ENCODE peak calls at places on chromosomes 11 and 22, in six cellular contexts. J is sigmoid colon, C is HCT116, D is spleen, G is GM12878, Y is H1. X is an unnamed sample. For H3K36me3 and H3K27me3, the result is how much of the 10 kb centered on the place peaks cover.

GRCh38 chr11:131579932-131580387 is 209.5 kb downstream of the NTM start:
- DNase-seq in D (no peak), G (no peak), C (no peak), Y (no peak), J (no peak), X (no peak)

GRCh38 chr11:1875093-1875785 is 16.5 kb downstream of the PRR33 start:
- DNase-seq in D (peak), Y (no peak), G (no peak), C (no peak), J (peak), X (no peak)

GRCh38 chr11:23010790-23011340 is 150.6 kb upstream of the CCDC179 start:
- DNase-seq in Y (no peak), G (no peak), D (no peak), J (no peak), C (no peak), X (no peak)

GRCh38 chr11:73186294-73186850 is 31.7 kb upstream of the P2RY2 start:
- DNase-seq in C (no peak), Y (no peak), J (peak), D (no peak), G (no peak), X (peak)

GRCh38 chr22:18060646-18061620 is 16.9 kb upstream of the PEX26 start:
- DNase-seq in Y (no peak), J (no peak), D (peak), G (no peak), C (no peak), X (no peak)

GRCh38 chr11:19453893-19454292 is 213.1 kb upstream of the E2F8 start:
- DNase-seq in C (no peak), Y (no peak), J (no peak), G (no peak), D (no peak), X (no peak)

GRCh38 chr11:95067042-95067827 is 516 bp downstream of the SRSF8 start:
- DNase-seq in J (peak), Y (no peak), D (peak), C (no peak), G (no peak), X (peak)

GRCh38 chr11:62839050-62840015 is at the start of gene WDR74:
- DNase-seq in Y (peak), G (peak), D (peak), C (peak), J (peak), X (peak)

GRCh38 chr22:47172771-47173534 is 410.5 kb downstream of the TBC1D22A start:
- DNase-seq in D (peak), G (no peak), C (no peak), J (peak), Y (no peak), X (no peak)

GRCh38 chr11:69674267-69674885 is 777 bp downstream of the LTO1 start:
- DNase-seq in G (no peak), D (no peak), Y (no peak), J (peak), C (no peak), X (no peak)

GRCh38 chr22:38071421-38072321 is 12.3 kb downstream of the SLC16A8 start:
- DNase-seq in D (no peak), J (no peak), G (no peak), Y (no peak), C (no peak), X (no peak)

GRCh38 chr11:66287256-66288137 is 1.4 kb downstream of the YIF1A start:
- DNase-seq in G (no peak), C (no peak), Y (no peak), J (no peak), D (no peak), X (no peak)

GRCh38 chr11:113505046-113505445 is 29.8 kb upstream of the DRD2 start:
- DNase-seq in D (no peak), Y (no peak), G (no peak), C (no peak), J (no peak), X (no peak)

GRCh38 chr11:119550330-119550729 is 127.4 kb upstream of the THY1 start:
- DNase-seq in G (no peak), J (no peak), C (no peak), D (no peak), Y (no peak), X (no peak)

GRCh38 chr22:42946551-42947198 is 68.3 kb downstream of the PACSIN2 start:
- DNase-seq in D (no peak), G (no peak), J (no peak), C (no peak), Y (no peak), X (no peak)

GRCh38 chr11:45405916-45406670 is 120.0 kb upstream of the SYT13 start:
- DNase-seq in D (no peak), J (no peak), Y (no peak), G (no peak), C (no peak), X (no peak)

GRCh38 chr22:37499006-37499707 is 13.0 kb upstream of the MFNG start:
- DNase-seq in J (no peak), D (no peak), Y (no peak), C (no peak), G (no peak), X (no peak)

GRCh38 chr11:101863361-101863760 is 51.4 kb upstream of the CEP126 start:
- DNase-seq in D (no peak), J (no peak), G (no peak), C (no peak), Y (no peak), X (no peak)

GRCh38 chr11:129090056-129090455 is 102.1 kb downstream of the ARHGAP32 start:
- DNase-seq in G (no peak), J (no peak), C (no peak), Y (no peak), D (no peak), X (no peak)

GRCh38 chr11:20479399-20479974 is 92.0 kb downstream of the PRMT3 start:
- DNase-seq in J (no peak), D (no peak), G (no peak), C (no peak), Y (no peak), X (no peak)

GRCh38 chr11:77159219-77159936 is 31.3 kb downstream of the MYO7A start:
- DNase-seq in J (no peak), D (no peak), Y (no peak), C (no peak), G (no peak), X (no peak)

GRCh38 chr11:71153005-71153395 is 99.4 kb downstream of the SHANK2 start:
- DNase-seq in D (no peak), C (no peak), Y (no peak), J (peak), G (no peak), X (no peak)

GRCh38 chr11:60840711-60841430 is 1.0 kb upstream of the CCDC86 start:
- DNase-seq in G (no peak), C (no peak), J (peak), Y (no peak), D (no peak), X (no peak)

GRCh38 chr11:126339866-126340434 is 15.5 kb upstream of the ST3GAL4 start:
- DNase-seq in G (no peak), D (peak), Y (no peak), J (peak), C (no peak), X (no peak)

GRCh38 chr22:27195104-27195503 is 537.7 kb downstream of the MIAT start:
- DNase-seq in G (no peak), J (peak), Y (no peak), D (no peak), C (no peak), X (no peak)

GRCh38 chr11:117918366-117919255 is 10.6 kb downstream of the TMPRSS13 start:
- DNase-seq in Y (no peak), C (no peak), G (no peak), D (peak), J (peak), X (no peak)

GRCh38 chr22:30305906-30306628 is 16.8 kb upstream of the CASTOR1 start:
- DNase-seq in Y (no peak), D (no peak), C (no peak), J (no peak), G (no peak), X (no peak)

GRCh38 chr11:99865951-99866350 is 821.1 kb upstream of the ARHGAP42 start:
- DNase-seq in J (no peak), Y (no peak), G (no peak), C (no peak), D (no peak), X (no peak)

GRCh38 chr11:125123947-125124633 is 12.7 kb upstream of the TMEM218 start:
- DNase-seq in G (no peak), C (peak), J (no peak), Y (no peak), D (peak), X (no peak)
- TF ChIP-seq POLR2AphosphoS5 in G (no peak), C (peak), J (no peak), Y (no peak), D (no peak), X (peak)

DNA sequence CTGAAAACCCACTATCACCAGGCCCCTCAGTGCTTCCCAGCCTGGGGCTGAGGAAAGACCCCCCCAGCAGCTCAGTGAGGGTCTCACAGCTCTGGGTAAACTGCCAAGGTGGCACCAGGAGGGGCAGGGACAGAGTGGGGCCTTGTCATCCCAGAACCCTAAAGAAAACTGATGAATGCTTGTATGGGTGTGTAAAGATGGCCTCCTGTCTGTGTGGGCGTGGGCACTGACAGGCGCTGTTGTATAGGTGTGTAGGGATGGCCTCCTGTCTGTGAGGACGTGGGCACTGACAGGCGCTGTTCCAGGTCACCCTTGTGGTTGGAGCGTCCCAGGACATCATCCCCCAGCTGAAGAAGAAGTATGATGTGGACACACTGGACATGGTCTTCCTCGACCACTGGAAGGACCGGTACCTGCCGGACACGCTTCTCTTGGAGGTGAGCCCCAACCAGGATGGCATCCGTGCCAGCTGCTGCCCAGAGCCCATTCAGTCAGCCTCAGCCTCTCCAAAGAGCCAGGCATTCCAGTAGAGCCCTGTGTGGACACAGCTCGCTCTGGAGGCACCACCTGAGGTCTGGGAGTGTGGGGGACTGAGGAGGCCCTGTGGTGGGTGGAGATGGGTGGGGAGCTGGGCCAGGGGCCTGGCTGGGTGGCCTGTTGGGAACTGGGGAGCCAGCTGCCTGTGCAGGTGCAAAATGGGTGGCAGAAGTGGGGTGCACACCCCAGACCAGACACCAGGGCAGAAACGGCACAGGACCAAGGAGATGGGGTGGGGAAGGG is 22.4 kb upstream of the TXNRD2 start:
- DNase-seq in D (no peak), Y (no peak), G (no peak), C (no peak), J (no peak), X (no peak)
- H3K36me3 ChIP-seq in D (under half), Y (under half), G (under half), C (under half), J (under half), X (under half)

GRCh38 chr11:103651341-103651998 is 385.0 kb upstream of the DDI1 start:
- DNase-seq in G (no peak), C (no peak), D (no peak), Y (no peak), J (no peak), X (no peak)

GRCh38 chr11:103648670-103649400 is 387.6 kb upstream of the DDI1 start:
- DNase-seq in J (no peak), C (no peak), G (no peak), D (no peak), Y (no peak), X (no peak)

GRCh38 chr11:103649401-103649895 is 387.0 kb upstream of the DDI1 start:
- DNase-seq in D (no peak), J (no peak), Y (no peak), C (no peak), G (no peak), X (no peak)

GRCh38 chr11:103652013-103652412 is 384.4 kb upstream of the DDI1 start:
- DNase-seq in C (no peak), Y (no peak), J (no peak), D (no peak), G (no peak), X (no peak)

GRCh38 chr11:103650330-103650729 is 386.1 kb upstream of the DDI1 start:
- DNase-seq in Y (no peak), G (no peak), J (no peak), D (no peak), C (no peak), X (no peak)
- H3K27me3 ChIP-seq in Y (under half), G (under half), J (under half), D (under half), C (under half), X (under half)

DNA sequence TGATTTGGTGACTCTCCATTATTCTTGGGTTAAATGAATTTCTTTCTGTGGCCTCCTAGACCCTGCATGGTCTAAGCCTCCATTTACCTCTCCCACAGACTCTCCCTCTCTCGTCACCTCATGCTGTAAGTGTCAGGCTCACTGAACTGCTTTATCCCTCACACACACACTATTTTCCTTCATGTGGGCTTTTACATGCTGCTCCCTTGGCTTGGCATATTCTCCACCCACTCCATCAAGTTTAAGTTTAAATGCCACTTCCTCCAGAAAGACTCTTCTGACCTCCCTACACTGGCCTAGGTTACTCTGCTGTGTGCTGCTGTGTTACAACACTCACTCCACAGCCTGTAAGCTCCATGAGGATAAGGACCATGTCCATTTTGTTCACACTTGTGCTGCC is 2.6 kb downstream of the DCHS1 start:
- DNase-seq in Y (no peak), C (no peak), J (no peak), G (no peak), D (no peak), X (no peak)
- TF ChIP-seq POLR2AphosphoS5 in Y (no peak), C (no peak), J (no peak), G (no peak), D (no peak), X (no peak)

GRCh38 chr22:24072361-24072760 is 61.3 kb downstream of the CABIN1 start:
- DNase-seq in C (no peak), G (no peak), D (no peak), Y (no peak), J (peak), X (no peak)
- H3K36me3 ChIP-seq in C (under half), G (under half), D (under half), Y (under half), J (under half), X (under half)

GRCh38 chr22:22203048-22203971 is 41.3 kb upstream of the VPREB1 start:
- DNase-seq in D (no peak), Y (no peak), C (no peak), G (no peak), J (no peak), X (no peak)
- H3K27me3 ChIP-seq in D (under half), Y (half or more), C (under half), G (under half), J (under half), X (under half)

X was measured in prostate gland.